ENCODE peak calls at places on chromosomes 5 and 9, in seven cellular contexts. D is naive thymus-derived CD8-positive, alpha-beta T cell; S is HEK293T; T is Calu3; Q is GM04504; J is H54; A is activated gamma-delta T cell treated with Interleukin-2 at 50 U/mL for 16 hours. Y is an unnamed sample.

GRCh38 chr9:14198544-14199510 is 115.1 kb downstream of the NFIB start:
- DNase-seq in D (no peak), S (no peak), T (no peak), Q (no peak), J (no peak), A (no peak), Y (no peak)

GRCh38 chr5:157328277-157328912 is 62.5 kb downstream of the CYFIP2 start:
- DNase-seq in D (peak), S (peak), T (peak), Q (peak), J (peak), A (peak), Y (peak)

GRCh38 chr5:162274684-162275083 is 207.1 kb downstream of the GABRG2 start:
- DNase-seq in D (no peak), S (no peak), T (no peak), Q (no peak), J (no peak), A (no peak), Y (no peak)

GRCh38 chr9:33467526-33467925 is 6.2 kb downstream of the NOL6 start:
- DNase-seq in D (no peak), S (no peak), T (no peak), Q (no peak), J (no peak), A (no peak), Y (no peak)

GRCh38 chr9:136539427-136540412 is 6.1 kb downstream of the NOTCH1 start:
- DNase-seq in D (peak), S (no peak), T (peak), Q (no peak), J (no peak), A (peak), Y (peak)

GRCh38 chr9:96395964-96396363 is 12.5 kb upstream of the SLC35D2 start:
- DNase-seq in D (no peak), S (no peak), T (no peak), Q (no peak), J (no peak), A (no peak), Y (no peak)

GRCh38 chr5:81021486-81021885 is 61.3 kb downstream of the RASGRF2 start:
- DNase-seq in D (no peak), S (no peak), T (no peak), Q (no peak), J (no peak), A (no peak), Y (no peak)

GRCh38 chr5:173984218-173984617 is 4.8 kb upstream of the C5orf47 start:
- DNase-seq in D (no peak), S (peak), T (peak), Q (no peak), J (no peak), A (no peak), Y (peak)

GRCh38 chr5:122030251-122030650 is 47.8 kb downstream of the LOX start:
- DNase-seq in D (no peak), S (no peak), T (no peak), Q (no peak), J (no peak), A (no peak), Y (peak)

GRCh38 chr9:134559013-134559412 is 82.6 kb upstream of the COL5A1 start:
- DNase-seq in D (no peak), S (no peak), T (no peak), Q (no peak), J (no peak), A (no peak), Y (no peak)

GRCh38 chr5:12805165-12805698 is 901.0 kb upstream of the CTNND2 start:
- DNase-seq in D (no peak), S (no peak), T (no peak), Q (no peak), J (no peak), A (no peak), Y (no peak)

GRCh38 chr9:70480405-70480980 is 66.0 kb upstream of the KLF9 start:
- DNase-seq in D (no peak), S (no peak), T (peak), Q (no peak), J (no peak), A (no peak), Y (peak)

GRCh38 chr9:105079457-105079856 is 151.5 kb upstream of the ABCA1 start:
- DNase-seq in D (no peak), S (no peak), T (no peak), Q (no peak), J (no peak), A (no peak), Y (no peak)

GRCh38 chr9:92652461-92652860 is 17.5 kb downstream of the IPPK start:
- DNase-seq in D (no peak), S (no peak), T (no peak), Q (no peak), J (no peak), A (no peak), Y (no peak)

GRCh38 chr5:130032807-130033206 is 128.5 kb downstream of the CHSY3 start:
- DNase-seq in D (no peak), S (no peak), T (no peak), Q (no peak), J (no peak), A (no peak), Y (no peak)

GRCh38 chr5:113405530-113405929 is 29.3 kb downstream of the TSSK1B start:
- DNase-seq in D (no peak), S (no peak), T (no peak), Q (no peak), J (no peak), A (no peak), Y (no peak)

GRCh38 chr5:150655221-150655620 is 5.8 kb upstream of the MYOZ3 start:
- DNase-seq in D (no peak), S (no peak), T (no peak), Q (no peak), J (no peak), A (no peak), Y (no peak)

GRCh38 chr5:69167488-69167845 is 517 bp downstream of the CCNB1 start:
- DNase-seq in D (no peak), S (peak), T (no peak), Q (no peak), J (no peak), A (no peak), Y (peak)

GRCh38 chr9:12464910-12465512 is 228.2 kb upstream of the TYRP1 start:
- DNase-seq in D (no peak), S (peak), T (peak), Q (no peak), J (no peak), A (no peak), Y (peak)